ENCODE peak calls at places on chromosome 19, in nine cellular contexts. One of them, this sample, is unnamed.

GRCh38 chr19:8481191-8481590 is 21.2 kb downstream of the PRAM1 start:
- DNase-seq in heart right ventricle: no peak
- DNase-seq in DMS153: no peak
- DNase-seq in effector CD8-positive, alpha-beta T cell: no peak
- DNase-seq in T follicular helper cell: no peak
- DNase-seq in body of pancreas: no peak
- DNase-seq in psoas muscle: no peak
- DNase-seq in T-helper 2 cell: no peak
- DNase-seq in HCEC 1CT: no peak
- DNase-seq in this sample: no peak

GRCh38 chr19:4639531-4640246 is 373 bp downstream of the TNFAIP8L1 start:
- DNase-seq in heart right ventricle: peak; percentile 37
- DNase-seq in DMS153: no peak
- DNase-seq in effector CD8-positive, alpha-beta T cell: no peak
- DNase-seq in T follicular helper cell: no peak
- DNase-seq in body of pancreas: peak; percentile 41
- DNase-seq in psoas muscle: peak; percentile 33
- DNase-seq in T-helper 2 cell: no peak
- DNase-seq in HCEC 1CT: no peak
- DNase-seq in this sample: no peak

GRCh38 chr19:32676186-32676894 is 692 bp downstream of the RGS9BP start:
- DNase-seq in heart right ventricle: no peak
- DNase-seq in DMS153: no peak
- DNase-seq in effector CD8-positive, alpha-beta T cell: no peak
- DNase-seq in T follicular helper cell: no peak
- DNase-seq in body of pancreas: peak; percentile 43
- DNase-seq in psoas muscle: no peak
- DNase-seq in T-helper 2 cell: peak; percentile 20
- DNase-seq in HCEC 1CT: no peak
- DNase-seq in this sample: no peak

GRCh38 chr19:4064073-4064550 is 2.6 kb downstream of the ZBTB7A start:
- DNase-seq in heart right ventricle: no peak
- DNase-seq in DMS153: no peak
- DNase-seq in effector CD8-positive, alpha-beta T cell: no peak
- DNase-seq in T follicular helper cell: no peak
- DNase-seq in body of pancreas: peak; percentile 52
- DNase-seq in psoas muscle: peak; percentile 50
- DNase-seq in T-helper 2 cell: no peak
- DNase-seq in HCEC 1CT: no peak
- DNase-seq in this sample: no peak

GRCh38 chr19:35206379-35206778 is 22.2 kb downstream of the FAM187B start:
- DNase-seq in heart right ventricle: no peak
- DNase-seq in DMS153: no peak
- DNase-seq in effector CD8-positive, alpha-beta T cell: peak; percentile 44
- DNase-seq in T follicular helper cell: peak; percentile 62
- DNase-seq in body of pancreas: no peak
- DNase-seq in psoas muscle: no peak
- DNase-seq in T-helper 2 cell: peak; percentile 61
- DNase-seq in HCEC 1CT: no peak
- DNase-seq in this sample: no peak

GRCh38 chr19:35142531-35143230 is 374 bp upstream of the FXYD7 start:
- DNase-seq in heart right ventricle: no peak
- DNase-seq in DMS153: no peak
- DNase-seq in effector CD8-positive, alpha-beta T cell: peak; percentile 71
- DNase-seq in T follicular helper cell: peak; percentile 59
- DNase-seq in body of pancreas: peak; percentile 85
- DNase-seq in psoas muscle: no peak
- DNase-seq in T-helper 2 cell: peak; percentile 68
- DNase-seq in HCEC 1CT: no peak
- DNase-seq in this sample: no peak

GRCh38 chr19:32041681-32042292 is 303.6 kb upstream of the ZNF507 start:
- DNase-seq in heart right ventricle: peak; percentile 27
- DNase-seq in DMS153: no peak
- DNase-seq in effector CD8-positive, alpha-beta T cell: no peak
- DNase-seq in T follicular helper cell: no peak
- DNase-seq in body of pancreas: peak; percentile 51
- DNase-seq in psoas muscle: peak; percentile 22
- DNase-seq in T-helper 2 cell: no peak
- DNase-seq in HCEC 1CT: no peak
- DNase-seq in this sample: no peak

GRCh38 chr19:35712529-35712909 is 5.3 kb upstream of the KMT2B start:
- DNase-seq in heart right ventricle: no peak
- DNase-seq in DMS153: no peak
- DNase-seq in effector CD8-positive, alpha-beta T cell: no peak
- DNase-seq in T follicular helper cell: no peak
- DNase-seq in body of pancreas: no peak
- DNase-seq in psoas muscle: no peak
- DNase-seq in T-helper 2 cell: no peak
- DNase-seq in HCEC 1CT: no peak
- DNase-seq in this sample: no peak

GRCh38 chr19:1864480-1865171 is 1.2 kb upstream of the KLF16 start:
- DNase-seq in heart right ventricle: peak; percentile 76
- DNase-seq in DMS153: no peak
- DNase-seq in effector CD8-positive, alpha-beta T cell: peak; percentile 29
- DNase-seq in T follicular helper cell: no peak
- DNase-seq in body of pancreas: peak; percentile 75
- DNase-seq in psoas muscle: peak; percentile 79
- DNase-seq in T-helper 2 cell: no peak
- DNase-seq in HCEC 1CT: peak; percentile 64
- DNase-seq in this sample: no peak

GRCh38 chr19:32201661-32202060 is 143.7 kb upstream of the ZNF507 start:
- DNase-seq in heart right ventricle: no peak
- DNase-seq in DMS153: no peak
- DNase-seq in effector CD8-positive, alpha-beta T cell: no peak
- DNase-seq in T follicular helper cell: no peak
- DNase-seq in body of pancreas: no peak
- DNase-seq in psoas muscle: no peak
- DNase-seq in T-helper 2 cell: no peak
- DNase-seq in HCEC 1CT: no peak
- DNase-seq in this sample: peak; percentile 60

GRCh38 chr19:6263306-6264076 is 16.3 kb downstream of the MLLT1 start:
- DNase-seq in heart right ventricle: no peak
- DNase-seq in DMS153: no peak
- DNase-seq in effector CD8-positive, alpha-beta T cell: no peak
- DNase-seq in T follicular helper cell: no peak
- DNase-seq in body of pancreas: no peak
- DNase-seq in psoas muscle: no peak
- DNase-seq in T-helper 2 cell: no peak
- DNase-seq in HCEC 1CT: no peak
- DNase-seq in this sample: no peak

GRCh38 chr19:49231389-49231788 is 73.8 kb downstream of the TRPM4 start:
- DNase-seq in heart right ventricle: no peak
- DNase-seq in DMS153: no peak
- DNase-seq in effector CD8-positive, alpha-beta T cell: no peak
- DNase-seq in T follicular helper cell: no peak
- DNase-seq in body of pancreas: no peak
- DNase-seq in psoas muscle: no peak
- DNase-seq in T-helper 2 cell: no peak
- DNase-seq in HCEC 1CT: no peak
- DNase-seq in this sample: no peak

GRCh38 chr19:6212403-6213265 is 67.1 kb downstream of the MLLT1 start:
- DNase-seq in heart right ventricle: no peak
- DNase-seq in DMS153: no peak
- DNase-seq in effector CD8-positive, alpha-beta T cell: no peak
- DNase-seq in T follicular helper cell: no peak
- DNase-seq in body of pancreas: no peak
- DNase-seq in psoas muscle: peak; percentile 13
- DNase-seq in T-helper 2 cell: no peak
- DNase-seq in HCEC 1CT: no peak
- DNase-seq in this sample: no peak

GRCh38 chr19:7986321-7987083 is 18.9 kb downstream of the ELAVL1 start:
- DNase-seq in heart right ventricle: no peak
- DNase-seq in DMS153: no peak
- DNase-seq in effector CD8-positive, alpha-beta T cell: no peak
- DNase-seq in T follicular helper cell: no peak
- DNase-seq in body of pancreas: no peak
- DNase-seq in psoas muscle: no peak
- DNase-seq in T-helper 2 cell: no peak
- DNase-seq in HCEC 1CT: peak; percentile 73
- DNase-seq in this sample: no peak

GRCh38 chr19:35140898-35141626 is 2.0 kb upstream of the FXYD7 start:
- DNase-seq in heart right ventricle: peak; percentile 89
- DNase-seq in DMS153: peak; percentile 82
- DNase-seq in effector CD8-positive, alpha-beta T cell: peak; percentile 97
- DNase-seq in T follicular helper cell: peak; percentile 96
- DNase-seq in body of pancreas: peak; percentile 94
- DNase-seq in psoas muscle: peak; percentile 95
- DNase-seq in T-helper 2 cell: peak; percentile 96
- DNase-seq in HCEC 1CT: peak; percentile 86
- DNase-seq in this sample: peak; percentile 99

GRCh38 chr19:7471696-7472620 is 16.9 kb downstream of the PEX11G start:
- DNase-seq in heart right ventricle: no peak
- DNase-seq in DMS153: no peak
- DNase-seq in effector CD8-positive, alpha-beta T cell: no peak
- DNase-seq in T follicular helper cell: no peak
- DNase-seq in body of pancreas: no peak
- DNase-seq in psoas muscle: no peak
- DNase-seq in T-helper 2 cell: no peak
- DNase-seq in HCEC 1CT: no peak
- DNase-seq in this sample: no peak

GRCh38 chr19:53333071-53333465 is 481 bp upstream of the ZNF845 start:
- DNase-seq in heart right ventricle: peak; percentile 27
- DNase-seq in DMS153: peak; percentile 63
- DNase-seq in effector CD8-positive, alpha-beta T cell: peak; percentile 9
- DNase-seq in T follicular helper cell: peak; percentile 3
- DNase-seq in body of pancreas: peak; percentile 59
- DNase-seq in psoas muscle: peak; percentile 29
- DNase-seq in T-helper 2 cell: peak; percentile 23
- DNase-seq in HCEC 1CT: peak; percentile 29
- DNase-seq in this sample: peak; percentile 89

GRCh38 chr19:38264486-38265212 is at the start of gene SPINT2:
- DNase-seq in heart right ventricle: no peak
- DNase-seq in DMS153: no peak
- DNase-seq in effector CD8-positive, alpha-beta T cell: peak; percentile 71
- DNase-seq in T follicular helper cell: peak; percentile 18
- DNase-seq in body of pancreas: peak; percentile 99
- DNase-seq in psoas muscle: no peak
- DNase-seq in T-helper 2 cell: peak; percentile 55
- DNase-seq in HCEC 1CT: no peak
- DNase-seq in this sample: no peak

GRCh38 chr19:29532097-29532496 is 6.3 kb downstream of the VSTM2B start:
- DNase-seq in heart right ventricle: no peak
- DNase-seq in DMS153: no peak
- DNase-seq in effector CD8-positive, alpha-beta T cell: no peak
- DNase-seq in T follicular helper cell: no peak
- DNase-seq in body of pancreas: no peak
- DNase-seq in psoas muscle: no peak
- DNase-seq in T-helper 2 cell: no peak
- DNase-seq in HCEC 1CT: no peak
- DNase-seq in this sample: no peak

GRCh38 chr19:50203281-50204080 is at the start of gene MYH14:
- DNase-seq in heart right ventricle: peak; percentile 85
- DNase-seq in DMS153: peak; percentile 91
- DNase-seq in effector CD8-positive, alpha-beta T cell: no peak
- DNase-seq in T follicular helper cell: no peak
- DNase-seq in body of pancreas: peak; percentile 98
- DNase-seq in psoas muscle: peak; percentile 91
- DNase-seq in T-helper 2 cell: no peak
- DNase-seq in HCEC 1CT: no peak
- DNase-seq in this sample: peak; percentile 93

GRCh38 chr19:28213476-28214082 is 999.4 kb downstream of the UQCRFS1 start:
- DNase-seq in heart right ventricle: no peak
- DNase-seq in DMS153: peak; percentile 7
- DNase-seq in effector CD8-positive, alpha-beta T cell: no peak
- DNase-seq in T follicular helper cell: no peak
- DNase-seq in body of pancreas: no peak
- DNase-seq in psoas muscle: no peak
- DNase-seq in T-helper 2 cell: no peak
- DNase-seq in HCEC 1CT: no peak
- DNase-seq in this sample: no peak

GRCh38 chr19:33444238-33444992 is 70.9 kb downstream of the CEBPG start:
- DNase-seq in heart right ventricle: no peak
- DNase-seq in DMS153: no peak
- DNase-seq in effector CD8-positive, alpha-beta T cell: no peak
- DNase-seq in T follicular helper cell: no peak
- DNase-seq in body of pancreas: no peak
- DNase-seq in psoas muscle: no peak
- DNase-seq in T-helper 2 cell: no peak
- DNase-seq in HCEC 1CT: no peak
- DNase-seq in this sample: no peak

GRCh38 chr19:14979498-14980255 is at the start of gene SLC1A6:
- DNase-seq in heart right ventricle: no peak
- DNase-seq in DMS153: no peak
- DNase-seq in effector CD8-positive, alpha-beta T cell: no peak
- DNase-seq in T follicular helper cell: no peak
- DNase-seq in body of pancreas: peak; percentile 6
- DNase-seq in psoas muscle: no peak
- DNase-seq in T-helper 2 cell: no peak
- DNase-seq in HCEC 1CT: no peak
- DNase-seq in this sample: no peak

GRCh38 chr19:55685776-55686175 is 10.8 kb downstream of the EPN1 start:
- DNase-seq in heart right ventricle: no peak
- DNase-seq in DMS153: no peak
- DNase-seq in effector CD8-positive, alpha-beta T cell: no peak
- DNase-seq in T follicular helper cell: no peak
- DNase-seq in body of pancreas: no peak
- DNase-seq in psoas muscle: no peak
- DNase-seq in T-helper 2 cell: no peak
- DNase-seq in HCEC 1CT: no peak
- DNase-seq in this sample: no peak

GRCh38 chr19:47729468-47729798 is 15.9 kb upstream of the NOP53 start:
- DNase-seq in heart right ventricle: peak; percentile 72
- DNase-seq in DMS153: no peak
- DNase-seq in effector CD8-positive, alpha-beta T cell: no peak
- DNase-seq in T follicular helper cell: no peak
- DNase-seq in body of pancreas: peak; percentile 87
- DNase-seq in psoas muscle: peak; percentile 64
- DNase-seq in T-helper 2 cell: no peak
- DNase-seq in HCEC 1CT: peak; percentile 80
- DNase-seq in this sample: no peak

GRCh38 chr19:40640744-40641143 is 39.6 kb downstream of the LTBP4 start:
- DNase-seq in heart right ventricle: peak; percentile 46
- DNase-seq in DMS153: no peak
- DNase-seq in effector CD8-positive, alpha-beta T cell: no peak
- DNase-seq in T follicular helper cell: no peak
- DNase-seq in body of pancreas: no peak
- DNase-seq in psoas muscle: no peak
- DNase-seq in T-helper 2 cell: no peak
- DNase-seq in HCEC 1CT: no peak
- DNase-seq in this sample: no peak

GRCh38 chr19:31255863-31256600 is 93.2 kb downstream of the TSHZ3 start:
- DNase-seq in heart right ventricle: no peak
- DNase-seq in DMS153: no peak
- DNase-seq in effector CD8-positive, alpha-beta T cell: no peak
- DNase-seq in T follicular helper cell: no peak
- DNase-seq in body of pancreas: no peak
- DNase-seq in psoas muscle: no peak
- DNase-seq in T-helper 2 cell: no peak
- DNase-seq in HCEC 1CT: no peak
- DNase-seq in this sample: peak; percentile 85

GRCh38 chr19:38666662-38667448 is 19.4 kb downstream of the ACTN4 start:
- DNase-seq in heart right ventricle: peak; percentile 76
- DNase-seq in DMS153: no peak
- DNase-seq in effector CD8-positive, alpha-beta T cell: no peak
- DNase-seq in T follicular helper cell: no peak
- DNase-seq in body of pancreas: peak; percentile 85
- DNase-seq in psoas muscle: peak; percentile 49
- DNase-seq in T-helper 2 cell: no peak
- DNase-seq in HCEC 1CT: peak; percentile 80
- DNase-seq in this sample: no peak

GRCh38 chr19:17402982-17403855 is 2.2 kb downstream of the BST2 start:
- DNase-seq in heart right ventricle: no peak
- DNase-seq in DMS153: no peak
- DNase-seq in effector CD8-positive, alpha-beta T cell: peak; percentile 48
- DNase-seq in T follicular helper cell: peak; percentile 34
- DNase-seq in body of pancreas: no peak
- DNase-seq in psoas muscle: peak; percentile 44
- DNase-seq in T-helper 2 cell: peak; percentile 50
- DNase-seq in HCEC 1CT: no peak
- DNase-seq in this sample: no peak

GRCh38 chr19:51544038-51544437 is 12.6 kb upstream of the SIGLEC6 start:
- DNase-seq in heart right ventricle: no peak
- DNase-seq in DMS153: no peak
- DNase-seq in effector CD8-positive, alpha-beta T cell: no peak
- DNase-seq in T follicular helper cell: no peak
- DNase-seq in body of pancreas: no peak
- DNase-seq in psoas muscle: no peak
- DNase-seq in T-helper 2 cell: no peak
- DNase-seq in HCEC 1CT: no peak
- DNase-seq in this sample: no peak

GRCh38 chr19:4062576-4063368 is 3.9 kb downstream of the ZBTB7A start:
- DNase-seq in heart right ventricle: no peak
- DNase-seq in DMS153: no peak
- DNase-seq in effector CD8-positive, alpha-beta T cell: no peak
- DNase-seq in T follicular helper cell: no peak
- DNase-seq in body of pancreas: no peak
- DNase-seq in psoas muscle: peak; percentile 31
- DNase-seq in T-helper 2 cell: no peak
- DNase-seq in HCEC 1CT: no peak
- DNase-seq in this sample: no peak

This sample was measured in esophagus muscularis mucosa.